ENCODE peak calls at places on chromosomes 3 and 15, in four cellular contexts. Z, N, P and R are unnamed samples.

GRCh38 chr3:58492385-58492970 is 582 bp downstream of the KCTD6 start:
- ATAC-seq in Z (peak; percentile 27), N (no peak), P (peak; percentile 37), R (peak; percentile 33)

GRCh38 chr15:73602444-73602843 is 30.7 kb downstream of the NPTN start:
- ATAC-seq in Z (no peak), P (no peak), N (peak; percentile 76), R (no peak)

GRCh38 chr15:101449471-101450425 is 39.8 kb downstream of the PCSK6 start:
- ATAC-seq in Z (no peak), N (no peak), P (no peak), R (no peak)

GRCh38 chr3:78957456-78957855 is 810.3 kb downstream of the ROBO1 start:
- ATAC-seq in P (no peak), Z (no peak), N (no peak), R (no peak)

GRCh38 chr15:78789615-78790014 is 21.6 kb downstream of the ADAMTS7 start:
- ATAC-seq in Z (no peak), P (no peak), N (no peak), R (no peak)

GRCh38 chr3:61155701-61156292 is 95.5 kb downstream of the FHIT start:
- ATAC-seq in P (no peak), N (no peak), Z (no peak), R (no peak)

GRCh38 chr3:177521305-177521704 is 324.0 kb upstream of the TBL1XR1 start:
- ATAC-seq in P (no peak), N (peak; percentile 77), Z (no peak), R (no peak)

GRCh38 chr3:115246621-115247020 is 99.5 kb upstream of the ZBTB20 start:
- ATAC-seq in Z (no peak), N (no peak), P (no peak), R (no peak)

GRCh38 chr15:68464451-68465090 is 32.6 kb upstream of the ITGA11 start:
- ATAC-seq in Z (no peak), N (no peak), P (no peak), R (no peak)

GRCh38 chr15:68691667-68692066 is 112.9 kb downstream of the CORO2B start:
- ATAC-seq in N (no peak), Z (no peak), P (no peak), R (no peak)

GRCh38 chr3:159151130-159151529 is 349.3 kb downstream of the MFSD1 start:
- ATAC-seq in Z (no peak), P (no peak), N (no peak), R (no peak)

GRCh38 chr3:118863731-118864322 is 170.8 kb downstream of the IGSF11 start:
- ATAC-seq in Z (no peak), P (peak; percentile 77), N (no peak), R (peak; percentile 49)

GRCh38 chr15:91926871-91927270 is 73.4 kb downstream of the SLCO3A1 start:
- ATAC-seq in N (no peak), P (no peak), Z (no peak), R (no peak)

GRCh38 chr3:47980795-47981194 is 35.4 kb downstream of the MAP4 start:
- ATAC-seq in N (no peak), P (no peak), Z (no peak), R (no peak)

GRCh38 chr3:181326637-181327223 is 337.2 kb upstream of the DNAJC19 start:
- ATAC-seq in P (no peak), Z (no peak), N (peak; percentile 41), R (no peak)

GRCh38 chr3:50632450-50632849 is 15.5 kb downstream of the MAPKAPK3 start:
- ATAC-seq in P (peak; percentile 50), Z (no peak), N (no peak), R (peak; percentile 76)

GRCh38 chr3:13080591-13080990 is 7.4 kb upstream of the IQSEC1 start:
- ATAC-seq in N (no peak), Z (no peak), P (no peak), R (no peak)

GRCh38 chr3:66488492-66488891 is 12.3 kb downstream of the LRIG1 start:
- ATAC-seq in Z (no peak), N (no peak), P (peak; percentile 34), R (peak; percentile 41)

GRCh38 chr3:15804553-15805095 is 6.8 kb upstream of the ANKRD28 start:
- ATAC-seq in P (peak; percentile 46), N (peak; percentile 54), Z (no peak), R (peak; percentile 73)

GRCh38 chr3:45553469-45553974 is 41.0 kb upstream of the LIMD1 start:
- ATAC-seq in N (peak; percentile 42), Z (no peak), P (no peak), R (no peak)

GRCh38 chr3:16600771-16601538 is 4.3 kb downstream of the DAZL start:
- ATAC-seq in N (peak; percentile 48), P (no peak), Z (peak; percentile 54), R (peak; percentile 39)

GRCh38 chr3:166425900-166426611 is 588.8 kb upstream of the BCHE start:
- ATAC-seq in Z (no peak), P (no peak), N (peak; percentile 18), R (no peak)

GRCh38 chr3:5198986-5199731 is 11.7 kb downstream of the EDEM1 start:
- ATAC-seq in P (no peak), N (peak; percentile 17), Z (no peak), R (peak; percentile 20)